ENCODE peak calls at places on chromosomes 11 and 22, in seven cellular contexts. H is HCT116, D is GM12878, S is SK-N-SH, I is K562, A is H1, O is HepG2. U is an unnamed sample.

GRCh38 chr11:18171377-18172000 is 1.1 kb upstream of the MRGPRX4 start:
- DNase-seq in D (no peak), A (no peak), O (peak; percentile 53), S (peak; percentile 55), I (peak; percentile 32), H (peak; percentile 23), U (no peak)

GRCh38 chr22:36385491-36386350 is 2.0 kb downstream of the MYH9 start:
- DNase-seq in I (no peak), D (no peak), H (no peak), S (no peak), A (no peak), O (peak; percentile 57), U (peak; percentile 62)

GRCh38 chr11:93570759-93571413 is 27.7 kb upstream of the SMCO4 start:
- DNase-seq in I (no peak), S (no peak), O (peak; percentile 90), A (no peak), H (no peak), D (no peak), U (peak; percentile 62)

GRCh38 chr11:35622070-35622469 is 3.8 kb downstream of the FJX1 start:
- DNase-seq in S (no peak), H (no peak), A (no peak), I (no peak), D (no peak), O (peak; percentile 6), U (peak; percentile 66)

GRCh38 chr11:62709262-62710000 is 2.0 kb downstream of the GNG3 start:
- DNase-seq in A (peak; percentile 93), O (no peak), D (peak; percentile 91), S (peak; percentile 89), I (no peak), H (no peak), U (no peak)

GRCh38 chr11:118238947-118239346 is 13.2 kb downstream of the MPZL3 start:
- DNase-seq in S (no peak), D (no peak), A (no peak), H (no peak), I (no peak), O (no peak), U (no peak)

GRCh38 chr11:67472882-67473281 is 3.8 kb upstream of the TMEM134 start:
- DNase-seq in A (no peak), O (no peak), I (no peak), S (no peak), D (no peak), H (no peak), U (no peak)

GRCh38 chr11:62269654-62270278 is at the start of gene SCGB2A2:
- DNase-seq in O (no peak), S (no peak), A (no peak), I (peak; percentile 28), H (peak; percentile 8), D (no peak), U (peak; percentile 28)

GRCh38 chr11:66846671-66847091 is 3.4 kb downstream of the RCE1 start:
- DNase-seq in A (no peak), H (no peak), S (no peak), I (no peak), O (no peak), D (no peak), U (peak; percentile 28)

GRCh38 chr22:21712751-21713427 is 22.7 kb downstream of the YPEL1 start:
- DNase-seq in S (peak; percentile 88), I (peak; percentile 99), H (peak; percentile 68), A (peak; percentile 59), O (peak; percentile 77), D (no peak), U (peak; percentile 74)

GRCh38 chr11:54832676-54833075 is 126.0 kb downstream of the OR4A5 start:
- DNase-seq in S (no peak), D (no peak), H (no peak), I (no peak), O (no peak), A (no peak), U (no peak)

GRCh38 chr11:16604784-16605439 is 133.5 kb upstream of the C11orf58 start:
- DNase-seq in I (peak; percentile 64), O (no peak), A (peak; percentile 71), H (no peak), S (peak; percentile 84), D (no peak), U (peak; percentile 40)

GRCh38 chr11:2885676-2886081 is at the start of gene CDKN1C:
- DNase-seq in H (peak; percentile 59), D (no peak), O (no peak), S (peak; percentile 98), I (peak; percentile 94), A (peak; percentile 87), U (peak; percentile 84)

GRCh38 chr11:2884424-2884815 is 1.2 kb downstream of the CDKN1C start:
- DNase-seq in O (no peak), A (no peak), D (no peak), S (peak; percentile 79), I (peak; percentile 70), H (no peak), U (peak; percentile 47)

GRCh38 chr11:2885017-2885675 is 429 bp downstream of the CDKN1C start:
- DNase-seq in I (peak; percentile 79), O (no peak), S (peak; percentile 87), H (no peak), D (no peak), A (no peak), U (peak; percentile 61)

GRCh38 chr11:2882681-2883110 is 2.9 kb downstream of the CDKN1C start:
- DNase-seq in D (no peak), A (no peak), S (no peak), O (no peak), H (no peak), I (no peak), U (no peak)

DNA sequence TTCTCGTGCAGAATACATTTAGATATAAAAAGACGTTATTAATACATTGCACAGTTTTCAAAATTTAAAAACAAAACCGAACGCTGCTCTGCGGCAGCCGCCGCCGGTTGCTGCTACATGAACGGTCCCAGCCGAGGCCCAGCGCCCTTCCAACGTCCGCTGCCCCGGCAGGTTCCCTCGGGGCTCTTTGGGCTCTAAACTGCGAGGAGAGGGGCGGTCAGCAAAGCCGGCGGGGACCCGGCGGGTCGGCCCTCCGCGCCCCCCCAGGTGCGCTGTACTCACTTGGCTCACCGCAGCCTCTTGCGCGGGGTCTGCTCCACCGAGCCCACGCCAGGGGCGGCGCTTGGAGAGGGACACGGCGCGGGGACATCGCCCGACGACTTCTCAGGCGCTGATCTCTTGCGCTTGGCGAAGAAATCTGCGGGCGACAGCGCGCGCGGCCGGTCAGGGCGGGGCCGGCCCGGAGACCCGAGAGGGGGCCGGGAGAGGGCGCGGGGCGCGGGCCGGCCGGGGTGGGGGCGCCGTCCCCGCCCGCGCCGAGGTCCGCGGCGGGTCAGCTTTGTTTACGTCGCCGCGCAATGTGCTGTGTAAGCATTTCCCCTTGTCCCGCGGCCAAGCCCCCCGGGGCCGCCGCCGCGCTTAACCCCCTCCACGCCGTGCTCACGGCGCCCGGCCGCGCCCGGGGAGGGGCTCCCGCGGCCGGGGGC is 1.7 kb downstream of the CDKN1C start:
- DNase-seq in D (no peak), I (peak; percentile 68), A (no peak), S (peak; percentile 73), O (no peak), H (no peak), U (no peak)
- TF ChIP-seq JUND in D (no peak), I (no peak), A (no peak), S (no peak), O (no peak), H (no peak), U (no peak)

GRCh38 chr11:122453586-122453985 is 201.9 kb upstream of the UBASH3B start:
- DNase-seq in H (no peak), I (no peak), S (no peak), A (no peak), O (no peak), D (no peak), U (no peak)
- TF ChIP-seq JUND in H (no peak), I (no peak), S (no peak), A (no peak), O (no peak), D (no peak), U (no peak)

GRCh38 chr11:123238297-123238696 is 43.2 kb upstream of the CLMP start:
- DNase-seq in S (no peak), I (no peak), D (no peak), A (no peak), O (no peak), H (no peak), U (no peak)
- TF ChIP-seq JUND in S (no peak), I (no peak), D (no peak), A (no peak), O (no peak), H (no peak), U (no peak)

GRCh38 chr11:396511-396947 is 2.5 kb downstream of the PKP3 start:
- DNase-seq in H (no peak), D (no peak), S (peak; percentile 86), O (peak; percentile 60), I (no peak), A (no peak), U (peak; percentile 27)

GRCh38 chr11:398826-399225 is 4.8 kb downstream of the PKP3 start:
- DNase-seq in S (no peak), A (no peak), I (no peak), O (no peak), D (no peak), H (no peak), U (peak; percentile 24)

GRCh38 chr11:395866-396265 is 1.9 kb downstream of the PKP3 start:
- DNase-seq in D (no peak), S (no peak), I (no peak), H (no peak), A (no peak), O (no peak), U (no peak)

GRCh38 chr11:394858-395655 is 1.0 kb downstream of the PKP3 start:
- DNase-seq in H (no peak), O (no peak), D (no peak), I (peak; percentile 27), S (no peak), A (no peak), U (no peak)

DNA sequence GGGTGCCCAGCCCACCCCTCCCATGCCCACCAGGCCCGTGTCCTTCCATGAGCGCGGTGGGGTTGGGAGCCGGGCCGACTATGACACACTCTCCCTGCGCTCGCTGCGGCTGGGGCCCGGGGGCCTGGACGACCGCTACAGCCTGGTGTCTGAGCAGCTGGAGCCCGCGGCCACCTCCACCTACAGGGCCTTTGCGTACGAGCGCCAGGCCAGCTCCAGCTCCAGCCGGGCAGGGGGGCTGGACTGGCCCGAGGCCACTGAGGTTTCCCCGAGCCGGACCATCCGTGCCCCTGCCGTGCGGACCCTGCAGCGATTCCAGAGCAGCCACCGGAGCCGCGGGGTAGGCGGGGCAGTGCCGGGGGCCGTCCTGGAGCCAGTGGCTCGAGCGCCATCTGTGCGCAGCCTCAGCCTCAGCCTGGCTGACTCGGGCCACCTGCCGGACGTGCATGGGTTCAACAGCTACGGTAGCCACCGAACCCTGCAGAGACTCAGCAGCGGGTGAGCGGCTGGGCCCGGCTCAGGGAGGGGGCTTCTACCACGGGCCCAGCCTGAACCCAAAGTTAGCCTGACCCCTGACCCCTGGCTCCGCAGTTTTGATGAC is 3.0 kb downstream of the PKP3 start:
- DNase-seq in D (no peak), I (no peak), H (no peak), O (peak; percentile 63), S (peak; percentile 95), A (no peak), U (no peak)
- TF ChIP-seq JUND in D (no peak), I (no peak), H (no peak), O (no peak), S (no peak), A (no peak), U (no peak)

GRCh38 chr11:24253237-24253760 is 243.6 kb upstream of the LUZP2 start:
- DNase-seq in I (no peak), H (no peak), O (no peak), D (no peak), S (no peak), A (no peak), U (no peak)

GRCh38 chr11:24249921-24250320 is 246.9 kb upstream of the LUZP2 start:
- DNase-seq in H (no peak), S (no peak), O (no peak), D (no peak), I (no peak), A (no peak), U (no peak)
- TF ChIP-seq JUND in H (no peak), S (no peak), O (no peak), D (no peak), I (no peak), A (no peak), U (no peak)